ENCODE peak calls at places on chromosomes 2 and 18, in five cellular contexts. W, E, G, K and B are unnamed samples.

GRCh38 chr18:55515946-55516710 is 71.9 kb downstream of the TCF4 start:
- DNase-seq in W (no peak), E (no peak), G (no peak), K (no peak), B (no peak)

GRCh38 chr18:44569391-44570055 is 111.2 kb upstream of the SETBP1 start:
- DNase-seq in K (no peak), G (no peak), W (no peak), E (no peak), B (no peak)

GRCh38 chr2:260507-261161 is 3.2 kb downstream of the SH3YL1 start:
- DNase-seq in W (peak; percentile 63), E (no peak), G (no peak), K (no peak), B (no peak)

GRCh38 chr2:216404010-216404618 is 8.2 kb upstream of the SMARCAL1 start:
- DNase-seq in K (peak; percentile 31), G (no peak), W (peak; percentile 53), E (no peak), B (no peak)

GRCh38 chr18:26549103-26549485 is 741 bp upstream of the KCTD1 start:
- DNase-seq in E (no peak), G (no peak), W (no peak), K (no peak), B (no peak)

GRCh38 chr2:235063501-235063961 is 111.7 kb downstream of the SH3BP4 start:
- DNase-seq in W (no peak), E (no peak), G (no peak), K (no peak), B (no peak)

GRCh38 chr18:56322403-56322802 is 316.0 kb downstream of the TXNL1 start:
- DNase-seq in G (no peak), K (no peak), W (no peak), E (no peak), B (no peak)

GRCh38 chr18:48940854-48941531 is 9.8 kb downstream of the SMAD7 start:
- DNase-seq in E (no peak), K (peak; percentile 74), G (no peak), W (no peak), B (no peak)

GRCh38 chr2:64276417-64277095 is 132.3 kb upstream of the PELI1 start:
- DNase-seq in K (no peak), E (no peak), G (no peak), W (no peak), B (no peak)

GRCh38 chr2:15944325-15945017 is 4.1 kb downstream of the MYCN start:
- DNase-seq in W (no peak), K (no peak), E (no peak), G (no peak), B (no peak)

GRCh38 chr2:7007846-7008741 is 90.9 kb downstream of the RNF144A start:
- DNase-seq in W (peak; percentile 75), K (no peak), E (peak; percentile 83), G (peak; percentile 83), B (peak; percentile 77)

GRCh38 chr2:241636182-241636982 is 576 bp downstream of the THAP4 start:
- DNase-seq in K (peak; percentile 9), G (no peak), E (no peak), W (peak; percentile 77), B (no peak)

GRCh38 chr2:240925576-240926515 is 19.7 kb downstream of the CROCC2 start:
- DNase-seq in G (peak; percentile 14), E (peak; percentile 48), K (no peak), W (peak; percentile 40), B (peak; percentile 57)

GRCh38 chr2:112026509-112026908 is 28.6 kb upstream of the TMEM87B start:
- DNase-seq in K (no peak), G (no peak), W (no peak), E (no peak), B (no peak)

GRCh38 chr18:34942975-34943374 is 98.2 kb upstream of the MAPRE2 start:
- DNase-seq in G (no peak), K (no peak), E (no peak), W (no peak), B (no peak)

GRCh38 chr2:239600194-239600593 is 199.4 kb upstream of the HDAC4 start:
- DNase-seq in K (no peak), G (no peak), W (peak; percentile 33), E (no peak), B (no peak)

GRCh38 chr2:195475336-195475735 is 181.7 kb upstream of the SLC39A10 start:
- DNase-seq in K (no peak), E (no peak), W (no peak), G (no peak), B (no peak)
- H3K27ac ChIP-seq in K (no peak overlapping the region), E (no peak overlapping the region), W (no peak overlapping the region), G (no peak overlapping the region), B (no peak overlapping the region)

DNA sequence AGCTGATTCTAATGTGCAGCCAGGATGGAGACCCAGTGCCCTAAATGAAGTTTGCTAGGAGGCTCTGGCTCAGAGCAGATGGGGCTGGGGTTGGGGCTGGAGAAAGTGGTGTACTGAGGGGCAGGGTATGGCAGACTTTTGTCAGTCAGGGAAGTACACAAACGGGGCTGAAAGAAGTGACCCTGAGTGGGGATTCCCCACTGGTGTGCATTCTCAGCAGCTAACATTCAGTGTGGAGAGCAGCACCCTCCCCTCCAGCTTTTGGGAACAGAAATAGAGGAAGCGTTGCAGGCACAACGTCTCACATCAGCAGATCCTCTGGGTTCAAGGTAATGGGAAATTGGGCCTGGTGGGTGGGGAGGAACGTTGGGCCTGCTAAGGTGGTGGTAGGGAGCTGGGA is 89.1 kb upstream of the GCFC2 start:
- DNase-seq in K (no peak), W (no peak), E (no peak), G (no peak), B (no peak)
- TF ChIP-seq CTCF in K (no peak), W (no peak), E (no peak), G (no peak), B (no peak)

GRCh38 chr18:70289351-70290330 is 796 bp downstream of the SOCS6 start:
- DNase-seq in G (no peak), E (no peak), W (peak; percentile 60), K (no peak), B (no peak)

GRCh38 chr18:70288171-70288850 is 534 bp upstream of the SOCS6 start:
- DNase-seq in E (peak; percentile 53), W (peak; percentile 59), K (no peak), G (no peak), B (no peak)

GRCh38 chr18:70288851-70289328 is at the start of gene SOCS6:
- DNase-seq in K (no peak), E (peak; percentile 57), W (peak; percentile 66), G (peak; percentile 29), B (no peak)

GRCh38 chr18:70284976-70285610 is 3.8 kb upstream of the SOCS6 start:
- DNase-seq in W (no peak), G (no peak), E (no peak), K (no peak), B (no peak)

GRCh38 chr18:70287731-70288130 is 1.1 kb upstream of the SOCS6 start:
- DNase-seq in E (no peak), W (no peak), K (no peak), G (no peak), B (no peak)
- H3K4me3 ChIP-seq in E (no peak overlapping the region), W (no peak overlapping the region), K (no peak overlapping the region), G (peak overlapping the region; percentile 76), B (no peak overlapping the region)

GRCh38 chr2:168201722-168202121 is 45.7 kb downstream of the STK39 start:
- DNase-seq in G (no peak), K (no peak), E (no peak), W (no peak), B (no peak)
- H3K27ac ChIP-seq in G (peak overlapping the region; percentile 53), K (no peak overlapping the region), E (no peak overlapping the region), W (no peak overlapping the region), B (no peak overlapping the region)

GRCh38 chr2:23636412-23636811 is 251.4 kb downstream of the KLHL29 start:
- DNase-seq in E (no peak), W (no peak), K (no peak), G (no peak), B (no peak)
- TF ChIP-seq CTCF in E (no peak), W (no peak), K (no peak), G (peak; percentile 35), B (no peak)

GRCh38 chr2:221243758-221244157 is 328.3 kb downstream of the EPHA4 start:
- DNase-seq in E (no peak), W (no peak), K (no peak), G (no peak), B (no peak)

GRCh38 chr2:221245045-221245444 is 327.1 kb downstream of the EPHA4 start:
- DNase-seq in W (no peak), K (no peak), G (no peak), E (no peak), B (no peak)

GRCh38 chr2:221241072-221241471 is 331.0 kb downstream of the EPHA4 start:
- DNase-seq in G (no peak), E (no peak), K (no peak), W (no peak), B (no peak)

GRCh38 chr2:221245772-221246171 is 326.3 kb downstream of the EPHA4 start:
- DNase-seq in E (no peak), K (no peak), G (no peak), W (no peak), B (no peak)
- H3K4me3 ChIP-seq in E (no peak overlapping the region), K (no peak overlapping the region), G (no peak overlapping the region), W (no peak overlapping the region), B (no peak overlapping the region)

GRCh38 chr18:42782929-42783328 is 332.6 kb downstream of the RIT2 start:
- DNase-seq in G (no peak), E (no peak), W (no peak), K (no peak), B (no peak)

GRCh38 chr18:42781298-42781815 is 334.1 kb downstream of the RIT2 start:
- DNase-seq in K (no peak), E (no peak), G (no peak), W (no peak), B (no peak)

GRCh38 chr18:42784612-42785011 is 330.9 kb downstream of the RIT2 start:
- DNase-seq in G (no peak), K (no peak), E (no peak), W (no peak), B (no peak)

GRCh38 chr18:42780171-42780570 is 335.3 kb downstream of the RIT2 start:
- DNase-seq in G (no peak), K (no peak), W (no peak), E (no peak), B (no peak)
- H3K27ac ChIP-seq in G (no peak overlapping the region), K (no peak overlapping the region), W (no peak overlapping the region), E (no peak overlapping the region), B (no peak overlapping the region)